ENCODE peak calls at places on chromosome 12, in seven cellular contexts. One of them, this sample, is unnamed.

GRCh38 chr12:8676651-8677050 is 14.0 kb upstream of the MFAP5 start:
- DNase-seq in cardiac fibroblast: no peak
- DNase-seq in LNCaP clone FGC: no peak
- DNase-seq in ovary: no peak
- DNase-seq in CD14-positive monocyte: no peak
- DNase-seq in lower leg skin: no peak
- DNase-seq in PC-9: no peak
- DNase-seq in this sample: no peak

GRCh38 chr12:15558915-15559528 is 230.2 kb downstream of the EPS8 start:
- DNase-seq in cardiac fibroblast: peak
- DNase-seq in LNCaP clone FGC: no peak
- DNase-seq in ovary: no peak
- DNase-seq in CD14-positive monocyte: no peak
- DNase-seq in lower leg skin: no peak
- DNase-seq in PC-9: no peak
- DNase-seq in this sample: no peak

GRCh38 chr12:8609061-8609570 is 3.5 kb downstream of the AICDA start:
- DNase-seq in cardiac fibroblast: peak
- DNase-seq in LNCaP clone FGC: peak
- DNase-seq in ovary: no peak
- DNase-seq in CD14-positive monocyte: no peak
- DNase-seq in lower leg skin: no peak
- DNase-seq in PC-9: no peak
- DNase-seq in this sample: peak

GRCh38 chr12:131366261-131366871 is 344.5 kb upstream of the SFSWAP start:
- DNase-seq in cardiac fibroblast: no peak
- DNase-seq in LNCaP clone FGC: no peak
- DNase-seq in ovary: peak
- DNase-seq in CD14-positive monocyte: peak
- DNase-seq in lower leg skin: peak
- DNase-seq in PC-9: no peak
- DNase-seq in this sample: no peak

GRCh38 chr12:105334001-105334400 is 3.5 kb downstream of the C12orf75 start:
- DNase-seq in cardiac fibroblast: peak
- DNase-seq in LNCaP clone FGC: no peak
- DNase-seq in ovary: no peak
- DNase-seq in CD14-positive monocyte: no peak
- DNase-seq in lower leg skin: no peak
- DNase-seq in PC-9: no peak
- DNase-seq in this sample: no peak

GRCh38 chr12:74538491-74539258 is 1.0 kb downstream of the ATXN7L3B start:
- DNase-seq in cardiac fibroblast: peak
- DNase-seq in LNCaP clone FGC: no peak
- DNase-seq in ovary: no peak
- DNase-seq in CD14-positive monocyte: no peak
- DNase-seq in lower leg skin: no peak
- DNase-seq in PC-9: no peak
- DNase-seq in this sample: peak

GRCh38 chr12:51823875-51824565 is 24.5 kb downstream of the FIGNL2 start:
- DNase-seq in cardiac fibroblast: peak
- DNase-seq in LNCaP clone FGC: peak
- DNase-seq in ovary: no peak
- DNase-seq in CD14-positive monocyte: no peak
- DNase-seq in lower leg skin: no peak
- DNase-seq in PC-9: peak
- DNase-seq in this sample: peak

GRCh38 chr12:1870998-1871917 is 47.2 kb downstream of the CACNA2D4 start:
- DNase-seq in cardiac fibroblast: no peak
- DNase-seq in LNCaP clone FGC: no peak
- DNase-seq in ovary: no peak
- DNase-seq in CD14-positive monocyte: no peak
- DNase-seq in lower leg skin: no peak
- DNase-seq in PC-9: no peak
- DNase-seq in this sample: no peak

GRCh38 chr12:106307176-106307575 is 4.6 kb downstream of the TCP11L2 start:
- DNase-seq in cardiac fibroblast: no peak
- DNase-seq in LNCaP clone FGC: no peak
- DNase-seq in ovary: no peak
- DNase-seq in CD14-positive monocyte: no peak
- DNase-seq in lower leg skin: no peak
- DNase-seq in PC-9: peak
- DNase-seq in this sample: no peak

GRCh38 chr12:55931780-55932545 is 1.0 kb downstream of the DGKA start:
- DNase-seq in cardiac fibroblast: peak
- DNase-seq in LNCaP clone FGC: no peak
- DNase-seq in ovary: peak
- DNase-seq in CD14-positive monocyte: no peak
- DNase-seq in lower leg skin: peak
- DNase-seq in PC-9: no peak
- DNase-seq in this sample: peak

GRCh38 chr12:82015623-82016347 is 256.6 kb upstream of the PPFIA2 start:
- DNase-seq in cardiac fibroblast: no peak
- DNase-seq in LNCaP clone FGC: no peak
- DNase-seq in ovary: no peak
- DNase-seq in CD14-positive monocyte: no peak
- DNase-seq in lower leg skin: no peak
- DNase-seq in PC-9: no peak
- DNase-seq in this sample: peak

GRCh38 chr12:64780220-64780530 is 21.0 kb upstream of the GNS start:
- DNase-seq in cardiac fibroblast: no peak
- DNase-seq in LNCaP clone FGC: peak
- DNase-seq in ovary: no peak
- DNase-seq in CD14-positive monocyte: no peak
- DNase-seq in lower leg skin: no peak
- DNase-seq in PC-9: no peak
- DNase-seq in this sample: no peak

GRCh38 chr12:132030367-132031038 is 80.8 kb downstream of the EP400 start:
- DNase-seq in cardiac fibroblast: peak
- DNase-seq in LNCaP clone FGC: no peak
- DNase-seq in ovary: no peak
- DNase-seq in CD14-positive monocyte: no peak
- DNase-seq in lower leg skin: no peak
- DNase-seq in PC-9: no peak
- DNase-seq in this sample: no peak

GRCh38 chr12:123089631-123090353 is 61.1 kb downstream of the PITPNM2 start:
- DNase-seq in cardiac fibroblast: peak
- DNase-seq in LNCaP clone FGC: no peak
- DNase-seq in ovary: no peak
- DNase-seq in CD14-positive monocyte: peak
- DNase-seq in lower leg skin: no peak
- DNase-seq in PC-9: peak
- DNase-seq in this sample: peak

GRCh38 chr12:51846911-51847829 is 1.3 kb downstream of the FIGNL2 start:
- DNase-seq in cardiac fibroblast: no peak
- DNase-seq in LNCaP clone FGC: no peak
- DNase-seq in ovary: no peak
- DNase-seq in CD14-positive monocyte: no peak
- DNase-seq in lower leg skin: peak
- DNase-seq in PC-9: no peak
- DNase-seq in this sample: peak

GRCh38 chr12:46774011-46774633 is 51.7 kb downstream of the SLC38A4 start:
- DNase-seq in cardiac fibroblast: peak
- DNase-seq in LNCaP clone FGC: no peak
- DNase-seq in ovary: no peak
- DNase-seq in CD14-positive monocyte: no peak
- DNase-seq in lower leg skin: no peak
- DNase-seq in PC-9: peak
- DNase-seq in this sample: no peak

GRCh38 chr12:45637706-45638105 is 91.8 kb upstream of the ARID2 start:
- DNase-seq in cardiac fibroblast: peak
- DNase-seq in LNCaP clone FGC: no peak
- DNase-seq in ovary: no peak
- DNase-seq in CD14-positive monocyte: no peak
- DNase-seq in lower leg skin: no peak
- DNase-seq in PC-9: peak
- DNase-seq in this sample: no peak

GRCh38 chr12:108806350-108806749 is 51.0 kb downstream of the SSH1 start:
- DNase-seq in cardiac fibroblast: peak
- DNase-seq in LNCaP clone FGC: no peak
- DNase-seq in ovary: no peak
- DNase-seq in CD14-positive monocyte: no peak
- DNase-seq in lower leg skin: no peak
- DNase-seq in PC-9: no peak
- DNase-seq in this sample: no peak

GRCh38 chr12:108806921-108807320 is 50.5 kb downstream of the SSH1 start:
- DNase-seq in cardiac fibroblast: no peak
- DNase-seq in LNCaP clone FGC: no peak
- DNase-seq in ovary: no peak
- DNase-seq in CD14-positive monocyte: no peak
- DNase-seq in lower leg skin: no peak
- DNase-seq in PC-9: no peak
- DNase-seq in this sample: no peak

GRCh38 chr12:108807996-108808725 is 49.2 kb downstream of the SSH1 start:
- DNase-seq in cardiac fibroblast: no peak
- DNase-seq in LNCaP clone FGC: no peak
- DNase-seq in ovary: no peak
- DNase-seq in CD14-positive monocyte: no peak
- DNase-seq in lower leg skin: no peak
- DNase-seq in PC-9: no peak
- DNase-seq in this sample: no peak

GRCh38 chr12:108805136-108805535 is 52.2 kb downstream of the SSH1 start:
- DNase-seq in cardiac fibroblast: peak
- DNase-seq in LNCaP clone FGC: no peak
- DNase-seq in ovary: no peak
- DNase-seq in CD14-positive monocyte: no peak
- DNase-seq in lower leg skin: no peak
- DNase-seq in PC-9: no peak
- DNase-seq in this sample: no peak

DNA sequence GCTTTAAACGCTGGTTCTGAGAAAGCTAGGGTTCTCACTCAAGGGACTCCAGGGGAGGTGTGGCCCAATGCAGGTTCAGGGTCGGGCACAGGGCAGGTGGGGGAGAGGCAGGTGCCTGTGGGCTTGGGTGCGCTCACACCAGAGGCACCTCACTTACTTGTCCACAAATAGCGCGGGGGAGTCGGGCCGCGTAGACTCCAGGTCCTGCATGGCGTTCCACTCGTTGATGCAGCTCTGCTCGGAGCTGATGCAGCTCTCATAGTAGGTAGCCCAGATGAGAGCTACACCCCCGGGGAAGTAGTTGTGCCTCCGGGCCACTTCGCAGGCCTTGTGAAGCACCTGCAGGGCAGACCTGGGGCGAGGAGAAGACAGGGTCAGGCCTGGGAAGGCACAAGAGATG is 49.9 kb downstream of the SSH1 start:
- DNase-seq in cardiac fibroblast: no peak
- DNase-seq in LNCaP clone FGC: no peak
- DNase-seq in ovary: no peak
- DNase-seq in CD14-positive monocyte: no peak
- DNase-seq in lower leg skin: no peak
- DNase-seq in PC-9: no peak
- DNase-seq in this sample: no peak
- TF ChIP-seq CTCF in cardiac fibroblast: no peak
- TF ChIP-seq CTCF in LNCaP clone FGC: no peak
- TF ChIP-seq CTCF in ovary: no peak
- TF ChIP-seq CTCF in CD14-positive monocyte: no peak
- TF ChIP-seq CTCF in lower leg skin: no peak
- TF ChIP-seq CTCF in PC-9: no peak
- TF ChIP-seq CTCF in this sample: no peak

DNA sequence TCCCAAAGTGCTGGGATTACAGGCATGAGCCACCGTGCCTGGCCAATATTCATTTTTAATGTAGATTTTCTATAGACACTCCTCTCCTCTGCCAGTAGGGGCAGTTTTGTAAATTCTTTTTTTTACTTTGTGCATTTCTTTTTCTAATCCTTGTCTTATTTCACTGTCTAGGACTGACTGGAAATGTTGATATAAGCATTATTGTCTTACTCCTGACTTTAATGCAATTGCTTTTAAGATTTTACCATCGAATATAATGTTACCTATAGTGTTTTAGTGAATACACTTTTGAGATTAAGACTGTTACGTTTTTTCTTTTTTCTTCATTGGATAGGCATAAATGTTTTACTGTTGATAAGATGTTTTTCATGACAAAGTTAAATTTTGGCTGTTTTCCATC is 35.4 kb upstream of the EMP1 start:
- DNase-seq in cardiac fibroblast: no peak
- DNase-seq in LNCaP clone FGC: no peak
- DNase-seq in ovary: no peak
- DNase-seq in CD14-positive monocyte: no peak
- DNase-seq in lower leg skin: no peak
- DNase-seq in PC-9: no peak
- DNase-seq in this sample: no peak
- TF ChIP-seq CTCF in cardiac fibroblast: peak
- TF ChIP-seq CTCF in LNCaP clone FGC: peak
- TF ChIP-seq CTCF in ovary: no peak
- TF ChIP-seq CTCF in CD14-positive monocyte: peak
- TF ChIP-seq CTCF in lower leg skin: no peak
- TF ChIP-seq CTCF in PC-9: peak
- TF ChIP-seq CTCF in this sample: peak

GRCh38 chr12:12356886-12357696 is at the start of gene BORCS5:
- DNase-seq in cardiac fibroblast: peak
- DNase-seq in LNCaP clone FGC: peak
- DNase-seq in ovary: peak
- DNase-seq in CD14-positive monocyte: peak
- DNase-seq in lower leg skin: peak
- DNase-seq in PC-9: peak
- DNase-seq in this sample: peak
- TF ChIP-seq CTCF in cardiac fibroblast: peak
- TF ChIP-seq CTCF in LNCaP clone FGC: peak
- TF ChIP-seq CTCF in ovary: no peak
- TF ChIP-seq CTCF in CD14-positive monocyte: no peak
- TF ChIP-seq CTCF in lower leg skin: no peak
- TF ChIP-seq CTCF in PC-9: no peak
- TF ChIP-seq CTCF in this sample: no peak

DNA sequence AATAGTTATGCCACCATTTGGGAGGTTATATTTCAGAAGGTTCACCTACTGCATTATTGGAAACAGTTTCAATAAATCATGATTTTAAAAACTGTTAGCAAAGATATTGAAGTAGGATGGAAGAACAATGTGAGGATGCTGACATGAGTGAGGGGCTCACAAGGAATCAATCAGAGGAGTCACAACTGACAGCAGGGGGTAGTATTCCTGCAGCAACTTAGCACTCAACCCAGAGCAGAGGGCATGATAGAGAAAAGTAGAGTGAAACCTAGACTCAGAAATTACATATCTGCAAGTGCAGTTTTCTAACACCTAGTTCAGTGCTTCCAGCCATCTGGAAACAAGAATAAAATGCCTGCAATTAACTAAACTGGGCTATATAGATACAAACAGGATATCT is 772.5 kb upstream of the USP15 start:
- DNase-seq in cardiac fibroblast: no peak
- DNase-seq in LNCaP clone FGC: no peak
- DNase-seq in ovary: no peak
- DNase-seq in CD14-positive monocyte: no peak
- DNase-seq in lower leg skin: no peak
- DNase-seq in PC-9: no peak
- DNase-seq in this sample: no peak
- TF ChIP-seq CTCF in cardiac fibroblast: no peak
- TF ChIP-seq CTCF in LNCaP clone FGC: no peak
- TF ChIP-seq CTCF in ovary: no peak
- TF ChIP-seq CTCF in CD14-positive monocyte: no peak
- TF ChIP-seq CTCF in lower leg skin: no peak
- TF ChIP-seq CTCF in PC-9: no peak
- TF ChIP-seq CTCF in this sample: no peak